ENCODE peak calls at places on chromosome 17, in four cellular contexts. B is cardiac fibroblast, M is mammary epithelial cell, I is H9. K is an unnamed sample.
A peak's percentile ranks its signal among the peaks of the same experiment; 100 is the strongest.

GRCh38 chr17:39867084-39867890 is 715 bp upstream of the ZPBP2 start:
- DNase-seq in I (no peak), B (no peak), M (no peak), K (no peak)

GRCh38 chr17:31158741-31159377 is 64.1 kb downstream of the NF1 start:
- DNase-seq in M (no peak), I (no peak), B (no peak), K (no peak)

GRCh38 chr17:44378171-44378705 is 11.2 kb downstream of the ITGA2B start:
- DNase-seq in B (no peak), I (no peak), M (no peak), K (no peak)

GRCh38 chr17:49624896-49625295 is 49.2 kb downstream of the NXPH3 start:
- DNase-seq in B (peak; percentile 53), I (no peak), M (no peak), K (no peak)

GRCh38 chr17:82222816-82223215 is 6.0 kb upstream of the SLC16A3 start:
- DNase-seq in M (no peak), B (peak; percentile 18), I (no peak), K (peak; percentile 87)

GRCh38 chr17:1420981-1421380 is 21.0 kb upstream of the YWHAE start:
- DNase-seq in I (no peak), B (no peak), M (no peak), K (no peak)

GRCh38 chr17:71902931-71903506 is 217.8 kb upstream of the SOX9 start:
- DNase-seq in I (no peak), M (no peak), B (peak; percentile 18), K (no peak)

GRCh38 chr17:53313746-53314145 is 509.0 kb upstream of the KIF2B start:
- DNase-seq in I (no peak), M (peak; percentile 21), B (peak; percentile 39), K (no peak)

GRCh38 chr17:48825446-48826381 is 5.1 kb upstream of the CALCOCO2 start:
- DNase-seq in I (no peak), M (peak; percentile 61), B (peak; percentile 27), K (no peak)

GRCh38 chr17:32504166-32504990 is 17.6 kb downstream of the CDK5R1 start:
- DNase-seq in B (peak; percentile 36), M (no peak), I (no peak), K (peak; percentile 61)

GRCh38 chr17:28494445-28495188 is 11.5 kb upstream of the FOXN1 start:
- DNase-seq in B (peak; percentile 69), M (peak; percentile 57), I (peak; percentile 90), K (peak; percentile 68)

GRCh38 chr17:3818786-3819185 is 17.8 kb upstream of the ITGAE start:
- DNase-seq in M (no peak), I (no peak), B (peak; percentile 37), K (no peak)

GRCh38 chr17:68200689-68201424 is 47.0 kb upstream of the AMZ2 start:
- DNase-seq in M (peak; percentile 50), B (peak; percentile 62), I (peak; percentile 97), K (no peak)

GRCh38 chr17:35083071-35083470 is 19.6 kb upstream of the RFFL start:
- DNase-seq in I (no peak), M (no peak), B (no peak), K (no peak)

GRCh38 chr17:63140255-63140654 is 174.2 kb downstream of the TANC2 start:
- DNase-seq in B (peak; percentile 51), I (no peak), M (no peak), K (peak; percentile 52)

GRCh38 chr17:50048988-50049387 is 6.9 kb upstream of the ITGA3 start:
- DNase-seq in M (no peak), B (no peak), I (no peak), K (no peak)

GRCh38 chr17:2947996-2948550 is 115.3 kb downstream of the OR1D5 start:
- DNase-seq in M (no peak), I (peak; percentile 37), B (no peak), K (no peak)

GRCh38 chr17:40095944-40096791 is 4.2 kb downstream of the NR1D1 start:
- DNase-seq in B (peak; percentile 61), I (no peak), M (no peak), K (peak; percentile 98)

DNA sequence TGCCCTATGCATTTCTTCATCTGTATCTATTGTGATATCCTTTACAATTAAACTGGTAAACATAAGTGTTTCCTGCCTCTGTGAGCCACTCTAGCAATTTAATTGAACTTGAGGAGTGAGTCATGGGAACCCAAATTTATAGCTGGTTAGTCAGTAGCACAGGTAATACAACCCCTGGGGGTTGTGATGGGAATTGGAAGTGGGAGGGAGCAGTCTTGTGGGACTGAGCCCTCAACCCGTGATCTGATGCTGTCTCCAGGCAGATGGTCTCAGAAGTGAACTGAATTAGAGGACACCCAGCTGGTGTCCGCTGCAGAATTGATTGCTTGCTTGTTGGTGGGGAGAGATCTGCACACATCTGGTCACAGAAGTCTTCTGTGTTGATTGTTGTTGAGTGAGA is 7.7 kb upstream of the ST6GALNAC2 start:
- DNase-seq in I (no peak), M (peak; percentile 93), B (no peak), K (no peak)
- TF ChIP-seq CTCF in I (peak; percentile 31), M (peak; percentile 28), B (no peak), K (no peak)

DNA sequence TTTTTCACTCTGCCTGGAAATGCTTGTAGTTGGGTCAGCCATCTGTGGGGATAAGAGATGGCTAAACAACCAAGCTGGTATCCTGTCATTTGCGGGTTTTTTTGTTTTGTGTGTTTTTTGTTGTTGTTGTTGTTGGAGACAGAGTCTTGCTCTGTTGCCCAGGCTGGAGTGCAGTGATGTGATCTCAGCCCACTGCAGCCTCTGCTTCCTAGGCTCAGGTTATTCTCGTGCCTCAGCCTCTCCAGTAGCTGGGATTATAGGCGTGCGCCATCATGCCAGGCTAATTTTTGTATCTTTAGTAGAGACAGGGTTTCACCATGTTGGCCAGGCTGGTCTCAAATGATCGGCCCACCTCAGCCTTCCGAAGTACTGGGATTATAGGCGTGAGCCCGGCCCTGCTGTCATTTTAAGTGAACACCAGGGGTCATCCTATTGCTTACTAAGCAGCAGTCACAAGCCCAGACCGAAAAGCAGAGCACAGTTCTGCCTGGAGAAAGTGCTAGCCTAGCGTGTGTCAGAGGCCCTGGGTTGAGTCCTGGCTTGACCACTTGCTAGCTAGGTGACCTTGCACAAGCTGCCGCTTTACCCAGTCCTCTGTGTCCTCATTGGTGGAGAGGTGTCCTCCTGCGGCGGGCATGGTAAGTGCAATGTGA is 4.6 kb downstream of the SMCR8 start:
- DNase-seq in I (peak; percentile 73), B (peak; percentile 72), M (peak; percentile 30), K (no peak)
- TF ChIP-seq CTCF in I (peak; percentile 65), B (peak; percentile 48), M (peak; percentile 35), K (no peak)

GRCh38 chr17:65562206-65562531 is 721 bp upstream of the AXIN2 start:
- DNase-seq in I (no peak), M (no peak), B (no peak), K (no peak)

GRCh38 chr17:65560628-65561371 is 648 bp downstream of the AXIN2 start:
- DNase-seq in M (peak; percentile 65), I (peak; percentile 95), B (peak; percentile 88), K (no peak)

GRCh38 chr17:65559802-65560627 is 1.4 kb downstream of the AXIN2 start:
- DNase-seq in M (no peak), I (peak; percentile 74), B (no peak), K (no peak)

GRCh38 chr17:65559483-65559801 is 2.0 kb downstream of the AXIN2 start:
- DNase-seq in M (no peak), B (no peak), I (no peak), K (no peak)

GRCh38 chr17:65561394-65562205 is at the start of gene AXIN2:
- DNase-seq in I (peak; percentile 97), M (peak; percentile 80), B (peak; percentile 89), K (no peak)
- TF ChIP-seq CTCF in I (no peak), M (peak; percentile 8), B (peak; percentile 30), K (no peak)

GRCh38 chr17:66207936-66208335 is 16.0 kb upstream of the CEP112 start:
- DNase-seq in I (no peak), M (no peak), B (no peak), K (no peak)

GRCh38 chr17:66200685-66201092 is 8.8 kb upstream of the CEP112 start:
- DNase-seq in M (peak; percentile 66), B (peak; percentile 82), I (peak; percentile 69), K (no peak)

GRCh38 chr17:66198242-66198641 is 6.3 kb upstream of the CEP112 start:
- DNase-seq in B (no peak), M (no peak), I (no peak), K (no peak)

GRCh38 chr17:66203274-66204015 is 11.5 kb upstream of the CEP112 start:
- DNase-seq in B (no peak), I (no peak), M (no peak), K (no peak)
- TF ChIP-seq CTCF in B (no peak), I (no peak), M (no peak), K (no peak)

GRCh38 chr17:55549140-55549539 is 37.9 kb upstream of the SMIM36 start:
- DNase-seq in B (peak; percentile 37), I (no peak), M (no peak), K (no peak)
- TF ChIP-seq CTCF in B (peak; percentile 21), I (peak; percentile 66), M (peak; percentile 12), K (peak; percentile 21)

K was measured in CD14-positive monocyte.